ENCODE peak calls at places on chromosomes 4 and X, in seven cellular contexts. F is K562, H is HepG2, X is adrenal gland, M is pancreas, K is cardiac muscle cell, V is A673. J is an unnamed sample.

GRCh38 chr4:26204911-26205368 is 115.9 kb upstream of the RBPJ start:
- DNase-seq in F (no peak), H (no peak), X (no peak), M (peak; percentile 98), K (no peak), V (no peak), J (no peak)

GRCh38 chrX:41556958-41557357 is 109.8 kb downstream of the NYX start:
- DNase-seq in F (no peak), H (no peak), X (no peak), M (no peak), K (no peak), V (no peak), J (peak; percentile 62)

GRCh38 chrX:139213241-139213709 is 317.3 kb upstream of the F9 start:
- DNase-seq in F (peak; percentile 49), H (peak; percentile 1), X (no peak), M (no peak), K (no peak), V (peak; percentile 30), J (no peak)

GRCh38 chrX:19697416-19697815 is 182.1 kb upstream of the MAP3K15 start:
- DNase-seq in F (no peak), H (no peak), X (no peak), M (no peak), K (no peak), V (no peak), J (no peak)

GRCh38 chr4:33037464-33037863 is 2317.3 kb downstream of the PCDH7 start:
- DNase-seq in F (no peak), H (no peak), X (no peak), M (no peak), K (no peak), V (no peak), J (no peak)

GRCh38 chr4:177696438-177696966 is 254.3 kb upstream of the AGA start:
- DNase-seq in F (no peak), H (no peak), X (no peak), M (no peak), K (no peak), V (no peak), J (no peak)

GRCh38 chr4:150242820-150243458 is 164.7 kb downstream of the DCLK2 start:
- DNase-seq in F (peak; percentile 68), H (no peak), X (no peak), M (no peak), K (peak; percentile 62), V (peak; percentile 57), J (peak; percentile 19)

GRCh38 chr4:137310156-137310555 is 222.1 kb downstream of the PCDH18 start:
- DNase-seq in F (no peak), H (no peak), X (no peak), M (no peak), K (peak; percentile 50), V (peak; percentile 35), J (no peak)

GRCh38 chr4:39324897-39325613 is 41.1 kb downstream of the RFC1 start:
- DNase-seq in F (no peak), H (peak; percentile 68), X (no peak), M (no peak), K (no peak), V (no peak), J (no peak)

GRCh38 chrX:101078716-101079115 is at the start of gene TMEM35A:
- DNase-seq in F (no peak), H (no peak), X (no peak), M (no peak), K (peak; percentile 38), V (no peak), J (no peak)

GRCh38 chrX:17812763-17813162 is 48.3 kb downstream of the RAI2 start:
- DNase-seq in F (peak; percentile 33), H (no peak), X (peak; percentile 29), M (no peak), K (peak; percentile 7), V (peak; percentile 18), J (no peak)

GRCh38 chr4:184355111-184355604 is 119.2 kb downstream of the IRF2 start:
- DNase-seq in F (peak; percentile 24), H (peak; percentile 89), X (peak; percentile 57), M (no peak), K (peak; percentile 96), V (peak; percentile 98), J (peak; percentile 81)

GRCh38 chrX:15507005-15507404 is 6.4 kb downstream of the BMX start:
- DNase-seq in F (no peak), H (no peak), X (no peak), M (no peak), K (no peak), V (no peak), J (no peak)

GRCh38 chr4:39295784-39296183 is 70.4 kb downstream of the RFC1 start:
- DNase-seq in F (no peak), H (no peak), X (no peak), M (no peak), K (no peak), V (no peak), J (no peak)

GRCh38 chrX:100994352-100995281 is 25.1 kb downstream of the ARL13A start:
- DNase-seq in F (peak; percentile 28), H (peak; percentile 72), X (no peak), M (no peak), K (peak; percentile 28), V (peak; percentile 3), J (no peak)

GRCh38 chr4:139273835-139274234 is 6.2 kb downstream of the MGARP start:
- DNase-seq in F (no peak), H (no peak), X (no peak), M (no peak), K (no peak), V (no peak), J (no peak)

GRCh38 chr4:56907489-56908205 is at the start of gene REST:
- DNase-seq in F (peak; percentile 88), H (peak; percentile 21), X (peak; percentile 73), M (peak; percentile 73), K (peak; percentile 82), V (peak; percentile 73), J (peak; percentile 74)

GRCh38 chr4:56907009-56907408 is 691 bp upstream of the REST start:
- DNase-seq in F (no peak), H (no peak), X (no peak), M (no peak), K (no peak), V (no peak), J (no peak)

GRCh38 chr4:56909083-56909981 is 1.6 kb downstream of the REST start:
- DNase-seq in F (no peak), H (peak; percentile 28), X (peak; percentile 58), M (peak; percentile 31), K (peak; percentile 64), V (peak; percentile 51), J (peak; percentile 55)

GRCh38 chr4:56908206-56909082 is 744 bp downstream of the REST start:
- DNase-seq in F (peak; percentile 86), H (peak; percentile 47), X (peak; percentile 73), M (peak; percentile 68), K (peak; percentile 77), V (peak; percentile 30), J (peak; percentile 76)

DNA sequence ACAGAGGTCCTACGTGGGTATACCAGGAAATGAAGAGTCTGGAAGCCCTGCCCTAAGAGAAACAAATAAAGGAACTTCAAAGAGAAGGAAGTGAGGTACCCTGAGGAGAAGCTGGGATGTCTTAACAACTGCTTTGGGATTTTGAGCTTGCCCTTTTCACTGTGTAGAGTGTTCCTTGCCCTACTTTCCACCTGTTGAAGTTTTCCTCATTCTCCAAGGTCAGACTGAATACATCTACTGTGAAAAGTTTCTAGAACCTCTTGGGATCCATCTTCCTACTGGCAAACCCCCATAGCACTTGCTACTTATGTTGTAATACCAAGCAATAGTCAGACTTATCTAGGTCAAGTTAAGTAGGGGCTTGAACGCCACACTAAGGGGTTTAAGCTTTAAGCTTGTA is 1.2 kb upstream of the REST start:
- DNase-seq in F (no peak), H (no peak), X (no peak), M (no peak), K (peak; percentile 9), V (no peak), J (no peak)
- H3K4me1 ChIP-seq in F (peaks cover 11% of the 10 kb centered on the region), H (peaks cover 23% of the 10 kb centered on the region), X (peaks cover 21% of the 10 kb centered on the region), M (peaks cover 12% of the 10 kb centered on the region), K (peaks cover 17% of the 10 kb centered on the region), V (peaks cover 4% of the 10 kb centered on the region), J (peaks cover 16% of the 10 kb centered on the region)

GRCh38 chr4:37663552-37663951 is 22.6 kb downstream of the RELL1 start:
- DNase-seq in F (no peak), H (peak; percentile 91), X (peak; percentile 16), M (no peak), K (no peak), V (no peak), J (no peak)

GRCh38 chr4:37666625-37667071 is 19.5 kb downstream of the RELL1 start:
- DNase-seq in F (no peak), H (peak; percentile 61), X (peak; percentile 56), M (no peak), K (peak; percentile 83), V (no peak), J (no peak)

GRCh38 chr4:37662861-37663390 is 23.2 kb downstream of the RELL1 start:
- DNase-seq in F (no peak), H (peak; percentile 81), X (peak; percentile 34), M (no peak), K (no peak), V (no peak), J (no peak)

GRCh38 chr4:37665347-37666009 is 20.7 kb downstream of the RELL1 start:
- DNase-seq in F (no peak), H (no peak), X (peak; percentile 18), M (no peak), K (no peak), V (no peak), J (no peak)

GRCh38 chr4:37664696-37665095 is 21.5 kb downstream of the RELL1 start:
- DNase-seq in F (no peak), H (no peak), X (no peak), M (no peak), K (no peak), V (no peak), J (no peak)
- H3K4me1 ChIP-seq in F (no peaks in the 10 kb centered on the region), H (peaks cover 80% of the 10 kb centered on the region), X (peaks cover 66% of the 10 kb centered on the region), M (peaks cover 43% of the 10 kb centered on the region), K (peaks cover 45% of the 10 kb centered on the region), V (peaks cover 10% of the 10 kb centered on the region), J (peaks cover 12% of the 10 kb centered on the region)

GRCh38 chr4:174696657-174697056 is 132.4 kb downstream of the GLRA3 start:
- DNase-seq in F (no peak), H (no peak), X (no peak), M (no peak), K (peak; percentile 17), V (no peak), J (no peak)

GRCh38 chr4:174689618-174690017 is 139.4 kb downstream of the GLRA3 start:
- DNase-seq in F (no peak), H (no peak), X (no peak), M (no peak), K (no peak), V (no peak), J (no peak)

GRCh38 chr4:174686826-174687225 is 142.2 kb downstream of the GLRA3 start:
- DNase-seq in F (no peak), H (no peak), X (no peak), M (no peak), K (no peak), V (no peak), J (no peak)

DNA sequence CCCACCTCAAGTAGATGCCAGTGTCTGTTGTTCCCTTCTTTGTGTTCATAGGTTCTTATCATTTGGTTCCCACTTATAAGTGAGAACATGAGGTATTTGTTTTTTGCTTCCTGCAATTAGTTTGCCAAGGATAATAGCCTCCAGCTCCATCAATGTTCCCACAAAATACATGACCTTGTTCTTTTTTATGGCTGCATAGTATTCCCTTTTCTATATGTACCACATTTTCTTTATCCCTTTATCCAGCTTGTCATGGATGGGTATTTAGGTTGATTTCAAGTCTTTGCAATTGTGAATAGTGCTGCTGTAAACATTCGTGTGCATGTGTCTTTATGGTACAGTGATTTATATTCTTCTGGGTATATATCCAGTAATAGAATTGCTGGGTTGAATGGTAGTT is 138.4 kb downstream of the GLRA3 start:
- DNase-seq in F (no peak), H (no peak), X (no peak), M (no peak), K (no peak), V (no peak), J (no peak)
- H3K4me1 ChIP-seq in F (no peaks in the 10 kb centered on the region), H (no peaks in the 10 kb centered on the region), X (no peaks in the 10 kb centered on the region), M (no peaks in the 10 kb centered on the region), K (no peaks in the 10 kb centered on the region), V (no peaks in the 10 kb centered on the region), J (no peaks in the 10 kb centered on the region)

GRCh38 chr4:83548151-83548905 is 12.4 kb downstream of the GPAT3 start:
- DNase-seq in F (peak; percentile 77), H (peak; percentile 88), X (peak; percentile 85), M (peak; percentile 63), K (peak; percentile 93), V (peak; percentile 63), J (no peak)
- H3K4me1 ChIP-seq in F (peaks cover 8% of the 10 kb centered on the region), H (peaks cover 29% of the 10 kb centered on the region), X (no peaks in the 10 kb centered on the region), M (peaks cover 5% of the 10 kb centered on the region), K (no peaks in the 10 kb centered on the region), V (peaks cover 6% of the 10 kb centered on the region), J (peaks cover 8% of the 10 kb centered on the region)